ENCODE peak calls at places on chromosomes 3 and 15, in six cellular contexts. A is ascending aorta, H is transverse colon, Y is ovary, W is astrocyte of the spinal cord, B is GM23338. T is an unnamed sample.

GRCh38 chr3:53181528-53181927 is 20.5 kb downstream of the PRKCD start:
- DNase-seq in A (no peak), H (no peak), Y (no peak), W (no peak), B (no peak), T (no peak)

GRCh38 chr15:65952425-65953053 is 83.2 kb downstream of the RAB11A start:
- DNase-seq in A (no peak), H (no peak), Y (peak), W (peak), B (peak), T (no peak)

GRCh38 chr3:128554100-128554464 is 61.1 kb upstream of the GATA2 start:
- DNase-seq in A (peak), H (no peak), Y (no peak), W (peak), B (no peak), T (no peak)

GRCh38 chr15:40937762-40938529 is 8.8 kb downstream of the DLL4 start:
- DNase-seq in A (no peak), H (peak), Y (no peak), W (no peak), B (peak), T (no peak)

GRCh38 chr15:40287968-40288367 is 5.1 kb upstream of the ANKRD63 start:
- DNase-seq in A (no peak), H (no peak), Y (no peak), W (no peak), B (no peak), T (no peak)

GRCh38 chr3:169660709-169661566 is 2.6 kb downstream of the MECOM start:
- DNase-seq in A (no peak), H (no peak), Y (no peak), W (peak), B (peak), T (no peak)

GRCh38 chr15:63473999-63474809 is 30.2 kb upstream of the USP3 start:
- DNase-seq in A (no peak), H (peak), Y (peak), W (peak), B (peak), T (peak)

GRCh38 chr3:160183375-160184076 is 41.7 kb upstream of the C3orf80 start:
- DNase-seq in A (no peak), H (no peak), Y (no peak), W (peak), B (no peak), T (no peak)

GRCh38 chr3:52527039-52527731 is 6.5 kb downstream of the NT5DC2 start:
- DNase-seq in A (no peak), H (peak), Y (peak), W (no peak), B (no peak), T (peak)

GRCh38 chr3:187507905-187508304 is 139.7 kb downstream of the RTP4 start:
- DNase-seq in A (no peak), H (no peak), Y (no peak), W (no peak), B (no peak), T (no peak)

GRCh38 chr3:63067999-63068645 is 192.9 kb upstream of the CADPS start:
- DNase-seq in A (no peak), H (no peak), Y (no peak), W (peak), B (peak), T (no peak)

GRCh38 chr3:189122526-189123205 is 49.1 kb upstream of the TPRG1 start:
- DNase-seq in A (no peak), H (no peak), Y (no peak), W (no peak), B (no peak), T (no peak)

GRCh38 chr3:106157411-106157810 is 288.6 kb upstream of the CBLB start:
- DNase-seq in A (no peak), H (peak), Y (no peak), W (no peak), B (no peak), T (no peak)

GRCh38 chr15:26686547-26687187 is 86.2 kb downstream of the GABRB3 start:
- DNase-seq in A (no peak), H (no peak), Y (no peak), W (no peak), B (no peak), T (no peak)

GRCh38 chr3:59261009-59261408 is 211.2 kb upstream of the CFAP20DC start:
- DNase-seq in A (no peak), H (no peak), Y (no peak), W (no peak), B (no peak), T (no peak)

GRCh38 chr3:185959609-185960517 is 22.0 kb upstream of the TRA2B start:
- DNase-seq in A (no peak), H (peak), Y (no peak), W (peak), B (no peak), T (no peak)

GRCh38 chr3:125615256-125615655 is 20.0 kb upstream of the OSBPL11 start:
- DNase-seq in A (no peak), H (no peak), Y (no peak), W (no peak), B (no peak), T (no peak)

GRCh38 chr15:80404057-80404718 is at the start of gene ARNT2:
- DNase-seq in A (no peak), H (no peak), Y (peak), W (peak), B (peak), T (no peak)

GRCh38 chr3:149934524-149934923 is 36.2 kb downstream of the PFN2 start:
- DNase-seq in A (peak), H (no peak), Y (no peak), W (peak), B (no peak), T (no peak)

GRCh38 chr15:67013696-67014095 is 51.7 kb upstream of the SMAD3 start:
- DNase-seq in A (peak), H (no peak), Y (no peak), W (peak), B (peak), T (no peak)

GRCh38 chr3:19216669-19217337 is 68.5 kb downstream of the KCNH8 start:
- DNase-seq in A (peak), H (peak), Y (no peak), W (no peak), B (no peak), T (no peak)

GRCh38 chr15:31435891-31436628 is 109.4 kb downstream of the KLF13 start:
- DNase-seq in A (no peak), H (no peak), Y (no peak), W (no peak), B (no peak), T (no peak)

GRCh38 chr3:18575573-18575972 is 150.4 kb upstream of the SATB1 start:
- DNase-seq in A (no peak), H (no peak), Y (no peak), W (peak), B (no peak), T (no peak)

GRCh38 chr15:65610871-65611718 is at the start of gene INTS14:
- DNase-seq in A (peak), H (peak), Y (peak), W (peak), B (peak), T (peak)

GRCh38 chr3:88795502-88795901 is 311.9 kb upstream of the EPHA3 start:
- DNase-seq in A (no peak), H (no peak), Y (no peak), W (no peak), B (no peak), T (no peak)

GRCh38 chr3:188234172-188234571 is 80.2 kb downstream of the LPP start:
- DNase-seq in A (no peak), H (no peak), Y (no peak), W (peak), B (no peak), T (no peak)

DNA sequence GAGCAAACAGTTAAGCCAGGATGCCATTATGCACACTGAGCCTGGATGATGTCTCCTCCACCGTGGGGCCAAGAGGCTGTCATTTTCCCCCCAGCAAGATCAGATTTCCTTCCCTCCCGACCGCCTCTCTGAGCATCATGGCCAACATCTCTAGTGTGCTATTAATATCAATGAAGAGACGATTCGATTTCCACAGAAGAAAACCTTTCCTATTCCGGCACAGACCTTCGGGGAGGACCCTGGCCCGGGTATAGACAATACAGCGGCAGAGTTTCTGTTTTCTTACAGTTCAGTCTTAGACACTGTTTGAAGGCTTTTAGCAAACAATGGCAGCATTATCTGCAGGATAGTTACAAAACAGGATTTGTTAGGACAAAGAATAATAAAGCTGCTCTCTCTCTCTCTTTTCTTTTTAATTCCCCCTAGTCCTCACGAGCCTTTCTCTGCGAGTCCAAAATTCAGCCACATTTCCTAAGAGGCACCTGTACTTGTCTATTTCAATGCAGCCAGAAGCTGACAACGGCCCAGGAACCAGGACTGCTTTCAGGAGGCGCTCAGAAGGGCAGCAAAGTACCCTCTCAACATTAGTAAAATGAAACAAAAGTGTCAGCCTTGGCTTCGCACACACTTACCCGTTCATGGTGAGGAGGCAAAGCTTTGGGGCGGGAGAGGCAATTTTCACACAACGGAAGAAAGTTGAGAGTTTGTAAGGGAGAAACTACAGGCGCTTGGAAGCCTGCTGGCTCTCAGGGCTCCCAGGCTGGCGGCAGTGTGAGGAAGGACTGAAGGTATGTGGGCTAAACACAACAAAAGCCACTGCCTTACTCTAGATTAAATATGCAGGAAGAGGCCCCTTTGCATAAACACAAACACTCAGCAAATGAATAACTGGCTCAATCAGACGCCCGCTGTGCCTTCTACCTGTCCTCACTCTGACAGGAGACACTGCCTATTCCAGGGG is 278.0 kb downstream of the FOXP1 start:
- DNase-seq in A (no peak), H (peak), Y (no peak), W (peak), B (peak), T (no peak)
- H3K4me3 ChIP-seq in A (peak), H (peak), Y (peak), W (peak), B (peak), T (no peak)

DNA sequence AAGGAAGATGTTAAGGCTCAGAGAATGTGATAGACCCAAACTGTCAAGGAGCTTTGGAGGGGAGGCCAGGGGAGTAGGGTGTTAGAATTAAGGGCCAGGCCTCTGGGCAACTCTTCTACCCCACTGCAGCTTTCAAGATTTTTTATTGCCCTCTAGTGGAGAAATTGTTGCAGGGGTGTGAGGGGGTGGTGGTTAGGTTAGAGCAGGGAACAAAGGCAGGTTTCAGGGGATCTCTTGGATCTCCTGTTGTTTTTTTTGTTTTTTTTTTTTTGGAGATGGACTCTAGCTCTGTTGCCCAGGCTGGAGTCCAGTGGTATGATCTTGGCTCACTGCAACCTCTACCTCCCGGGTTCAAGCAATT is 1.4 kb upstream of the SEC13 start:
- DNase-seq in A (no peak), H (no peak), Y (no peak), W (no peak), B (peak), T (no peak)
- TF ChIP-seq CTCF in A (no peak), H (no peak), Y (no peak), W (peak), B (peak), T (peak)

DNA sequence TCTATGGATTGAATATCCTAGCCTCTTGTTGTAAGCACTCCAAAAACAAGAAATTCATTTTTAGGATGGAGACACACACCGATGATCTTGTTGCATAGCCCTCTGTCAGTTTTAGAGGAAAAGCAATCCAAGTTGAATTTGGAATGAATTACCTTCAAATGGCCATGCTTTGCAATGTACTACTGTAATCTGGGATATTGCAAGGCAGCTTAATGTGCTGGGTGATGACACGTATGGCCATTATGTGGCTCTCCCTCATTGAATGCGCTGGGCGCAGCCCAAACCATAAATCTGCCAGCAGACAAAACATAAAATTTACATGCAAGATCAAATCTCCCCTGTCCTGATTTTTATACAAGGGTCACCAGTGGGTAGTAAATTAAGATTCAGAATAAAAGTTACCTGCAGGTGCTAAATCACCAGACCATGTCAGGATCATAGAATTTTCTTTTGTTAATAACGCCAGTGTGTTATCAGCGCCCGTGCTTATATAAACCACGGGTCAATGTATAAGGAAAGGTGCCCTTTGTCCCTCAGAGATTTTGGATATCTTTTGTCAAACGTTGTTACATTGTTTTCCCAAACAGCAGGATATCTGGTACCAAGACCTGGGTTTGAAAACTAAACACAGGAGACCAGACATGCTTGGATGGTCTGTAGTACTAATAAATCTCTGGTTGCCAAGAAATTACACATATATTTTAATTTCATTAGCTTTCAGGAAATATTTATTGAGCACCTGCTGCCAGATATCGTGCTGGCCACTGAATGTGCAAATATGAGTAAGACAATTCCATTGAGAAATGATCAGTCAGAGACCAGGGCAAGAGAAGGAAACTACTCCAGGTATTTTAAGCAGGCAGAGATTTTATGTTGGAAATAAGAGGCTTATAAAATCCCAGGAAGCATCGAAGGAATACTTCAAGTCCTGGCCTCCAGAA is 237.1 kb downstream of the EBLN2 start:
- DNase-seq in A (no peak), H (no peak), Y (no peak), W (no peak), B (no peak), T (no peak)
- H3K4me3 ChIP-seq in A (no peak), H (no peak), Y (no peak), W (no peak), B (no peak), T (no peak)

DNA sequence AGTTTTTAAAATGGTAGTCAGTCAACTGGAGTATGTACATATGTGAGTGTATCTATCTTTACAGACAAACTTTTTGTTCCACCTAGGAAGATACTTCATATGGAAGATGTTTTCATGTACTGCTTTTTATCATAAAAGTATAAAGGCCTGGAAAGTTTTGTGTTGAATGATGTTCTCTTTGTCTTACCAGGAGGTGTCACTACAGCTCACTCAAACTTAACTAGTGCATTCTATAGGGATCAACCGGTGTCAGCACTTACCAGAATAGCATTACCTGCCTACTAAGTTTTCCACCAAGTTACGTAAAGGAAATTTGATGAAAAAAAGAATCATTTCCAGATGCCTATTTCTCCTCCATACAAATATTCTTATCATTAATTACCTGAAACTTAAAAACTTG is 522.6 kb upstream of the SEMA6D start:
- DNase-seq in A (no peak), H (no peak), Y (no peak), W (peak), B (peak), T (no peak)
- TF ChIP-seq CTCF in A (no peak), H (no peak), Y (no peak), W (peak), B (peak), T (peak)

DNA sequence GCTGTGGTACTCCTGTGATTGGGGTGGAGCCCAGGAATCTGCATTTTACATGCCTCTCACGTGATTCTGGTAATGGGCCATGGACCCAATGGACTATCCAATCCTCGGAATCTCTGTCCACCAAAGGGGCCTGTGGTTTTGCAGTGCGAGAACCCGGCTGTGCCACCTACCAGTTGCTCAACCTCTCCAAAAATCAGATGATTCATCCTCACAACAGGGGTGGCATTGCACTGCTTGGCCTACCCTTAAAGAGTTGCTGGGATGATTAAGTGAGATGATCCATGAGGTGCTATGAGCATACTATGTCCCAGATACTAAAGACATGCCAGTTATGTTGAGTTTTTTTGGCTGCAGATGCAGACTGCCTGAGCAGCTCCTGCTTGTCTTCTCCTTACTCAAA is 5.1 kb downstream of the ANP32A start:
- DNase-seq in A (no peak), H (no peak), Y (no peak), W (no peak), B (no peak), T (no peak)
- H3K4me3 ChIP-seq in A (no peak), H (no peak), Y (no peak), W (no peak), B (no peak), T (no peak)

DNA sequence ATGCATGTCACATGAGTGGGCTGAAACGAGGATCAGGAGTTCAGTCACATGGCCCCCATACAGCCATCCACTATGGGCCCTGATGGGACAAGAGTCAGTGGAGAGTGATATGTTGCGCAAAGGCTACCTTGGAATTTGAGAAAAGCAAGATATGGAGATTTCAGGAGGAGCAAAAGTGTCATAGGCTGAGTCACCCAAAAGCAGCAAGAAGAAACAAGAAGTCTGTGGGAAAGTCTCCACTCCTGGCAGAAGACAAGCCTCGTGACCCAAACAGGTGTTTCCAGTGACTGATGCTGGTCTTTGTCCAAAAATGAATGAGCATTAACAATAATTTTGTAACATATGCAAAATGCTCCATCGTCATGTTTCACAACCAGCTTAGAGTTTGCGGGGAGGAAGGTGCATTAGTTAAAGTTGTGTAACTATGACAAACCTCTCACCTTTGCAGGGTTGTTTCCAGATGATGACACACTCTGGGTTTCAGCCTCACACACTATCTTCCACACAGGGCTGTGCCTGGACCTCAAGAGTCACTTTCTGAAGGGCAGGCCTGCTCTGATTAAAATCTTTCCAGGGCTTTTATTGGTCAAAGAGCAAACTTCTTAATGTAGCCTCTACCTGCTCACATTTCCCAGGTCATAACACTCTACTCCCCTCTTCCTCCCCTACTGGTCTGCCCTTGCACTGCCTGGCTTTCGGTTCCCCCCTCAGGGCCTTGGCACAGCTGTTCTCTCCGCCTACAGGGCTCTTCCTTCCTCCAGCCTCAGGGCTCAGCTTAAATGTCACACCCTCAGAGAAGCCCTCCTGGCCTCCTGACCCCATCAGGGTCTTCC is 3.9 kb upstream of the DNASE1L3 start:
- DNase-seq in A (no peak), H (peak), Y (no peak), W (no peak), B (peak), T (peak)
- TF ChIP-seq CTCF in A (no peak), H (peak), Y (no peak), W (no peak), B (peak), T (peak)